ENCODE peak calls at places on chromosomes 3 and 15, in six cellular contexts. U, B, G, L, C and M are unnamed samples.

GRCh38 chr3:129224984-129225393 is 24.4 kb upstream of the COPG1 start:
- DNase-seq in U (peak; percentile 82), B (peak; percentile 87), G (peak; percentile 36), L (peak; percentile 81), C (peak; percentile 85), M (peak; percentile 66)

GRCh38 chr15:96037584-96037983 is 292.9 kb upstream of the NR2F2 start:
- DNase-seq in U (no peak), B (no peak), G (no peak), L (no peak), C (no peak), M (no peak)

GRCh38 chr3:129892486-129892856 is 1.0 kb downstream of the TMCC1 start:
- DNase-seq in U (no peak), B (no peak), G (no peak), L (no peak), C (peak; percentile 42), M (peak; percentile 37)

GRCh38 chr3:14848906-14849305 is 30.1 kb downstream of the FGD5 start:
- DNase-seq in U (no peak), B (no peak), G (no peak), L (no peak), C (no peak), M (no peak)

GRCh38 chr3:8540456-8540855 is 38.8 kb downstream of the LMCD1 start:
- DNase-seq in U (no peak), B (no peak), G (no peak), L (no peak), C (no peak), M (no peak)

GRCh38 chr3:147038456-147038855 is 367.9 kb downstream of the ZIC4 start:
- DNase-seq in U (no peak), B (no peak), G (no peak), L (no peak), C (no peak), M (no peak)

GRCh38 chr3:123632161-123632655 is 47.4 kb upstream of the HACD2 start:
- DNase-seq in U (no peak), B (peak; percentile 44), G (no peak), L (no peak), C (no peak), M (no peak)

GRCh38 chr3:18134386-18135082 is 290.6 kb downstream of the SATB1 start:
- DNase-seq in U (no peak), B (no peak), G (no peak), L (no peak), C (no peak), M (peak; percentile 19)

GRCh38 chr3:98886525-98886924 is 15.0 kb downstream of the DCBLD2 start:
- DNase-seq in U (no peak), B (no peak), G (no peak), L (no peak), C (no peak), M (no peak)

GRCh38 chr15:100880139-100880896 is 687 bp downstream of the ALDH1A3 start:
- DNase-seq in U (no peak), B (no peak), G (no peak), L (no peak), C (no peak), M (no peak)

GRCh38 chr3:54999159-54999558 is 71.3 kb upstream of the LRTM1 start:
- DNase-seq in U (no peak), B (no peak), G (peak; percentile 8), L (no peak), C (no peak), M (no peak)

GRCh38 chr15:66698318-66698961 is 3.6 kb upstream of the SMAD6 start:
- DNase-seq in U (peak; percentile 73), B (peak; percentile 74), G (peak; percentile 63), L (peak; percentile 77), C (peak; percentile 75), M (peak; percentile 80)

GRCh38 chr15:25936004-25936403 is 72.9 kb upstream of the ATP10A start:
- DNase-seq in U (no peak), B (no peak), G (no peak), L (no peak), C (no peak), M (no peak)

GRCh38 chr3:10160925-10161324 is 3.8 kb upstream of the IRAK2 start:
- DNase-seq in U (no peak), B (no peak), G (no peak), L (no peak), C (no peak), M (no peak)

GRCh38 chr3:184635126-184635525 is 73.5 kb downstream of the EPHB3 start:
- DNase-seq in U (peak; percentile 59), B (no peak), G (no peak), L (peak; percentile 80), C (no peak), M (peak; percentile 73)

GRCh38 chr3:196969001-196969659 is 497 bp upstream of the PIGZ start:
- DNase-seq in U (peak; percentile 39), B (peak; percentile 65), G (peak; percentile 36), L (no peak), C (no peak), M (peak; percentile 28)

GRCh38 chr3:171352387-171352935 is 107.7 kb downstream of the TNIK start:
- DNase-seq in U (no peak), B (no peak), G (no peak), L (no peak), C (no peak), M (no peak)

GRCh38 chr15:65413051-65413759 is 9.5 kb downstream of the IGDCC4 start:
- DNase-seq in U (no peak), B (no peak), G (no peak), L (no peak), C (no peak), M (no peak)

GRCh38 chr3:183635107-183635430 is 354 bp upstream of the KLHL24 start:
- DNase-seq in U (no peak), B (no peak), G (no peak), L (no peak), C (no peak), M (no peak)

GRCh38 chr15:41904487-41905359 is 10.9 kb upstream of the SPTBN5 start:
- DNase-seq in U (no peak), B (peak; percentile 89), G (peak; percentile 69), L (peak; percentile 67), C (peak; percentile 57), M (peak; percentile 45)

GRCh38 chr3:11640009-11640673 is 3.6 kb downstream of the VGLL4 start:
- DNase-seq in U (no peak), B (no peak), G (no peak), L (no peak), C (no peak), M (no peak)

GRCh38 chr15:90807074-90807646 is 61.2 kb upstream of the FURIN start:
- DNase-seq in U (no peak), B (no peak), G (no peak), L (no peak), C (no peak), M (no peak)

GRCh38 chr3:45034612-45035252 is 8.6 kb downstream of the CLEC3B start:
- DNase-seq in U (peak; percentile 67), B (peak; percentile 72), G (peak; percentile 8), L (peak; percentile 43), C (peak; percentile 62), M (peak; percentile 10)

GRCh38 chr3:33538678-33539339 is 98.6 kb upstream of the UBP1 start:
- DNase-seq in U (no peak), B (no peak), G (no peak), L (no peak), C (no peak), M (no peak)

GRCh38 chr15:101168463-101168824 is 83.4 kb downstream of the CHSY1 start:
- DNase-seq in U (peak; percentile 55), B (no peak), G (no peak), L (peak; percentile 45), C (peak; percentile 70), M (no peak)

GRCh38 chr3:66427951-66428350 is 72.9 kb downstream of the LRIG1 start:
- DNase-seq in U (no peak), B (no peak), G (no peak), L (no peak), C (no peak), M (no peak)

GRCh38 chr3:120181632-120182031 is 87.4 kb upstream of the GSK3B start:
- DNase-seq in U (no peak), B (no peak), G (peak; percentile 5), L (no peak), C (no peak), M (peak; percentile 23)

GRCh38 chr3:120180731-120181412 is 86.6 kb upstream of the GSK3B start:
- DNase-seq in U (no peak), B (no peak), G (no peak), L (no peak), C (no peak), M (no peak)

GRCh38 chr3:120177907-120178306 is 83.7 kb upstream of the GSK3B start:
- DNase-seq in U (no peak), B (no peak), G (no peak), L (no peak), C (no peak), M (no peak)

GRCh38 chr3:120177151-120177550 is 82.9 kb upstream of the GSK3B start:
- DNase-seq in U (peak; percentile 23), B (no peak), G (no peak), L (no peak), C (no peak), M (peak; percentile 43)

GRCh38 chr3:120182613-120183524 is 88.6 kb upstream of the GSK3B start:
- DNase-seq in U (no peak), B (no peak), G (peak; percentile 18), L (no peak), C (no peak), M (peak; percentile 40)
- TF ChIP-seq CTCF in U (peak; percentile 54), B (peak; percentile 39), G (peak; percentile 67), L (peak; percentile 34), C (peak; percentile 26), M (no peak)

GRCh38 chr15:74482661-74483060 is 21.7 kb upstream of the UBL7 start:
- DNase-seq in U (no peak), B (no peak), G (peak; percentile 28), L (no peak), C (no peak), M (no peak)
- TF ChIP-seq CTCF in U (no peak), B (no peak), G (peak; percentile 51), L (no peak), C (no peak), M (no peak)

GRCh38 chr15:82810061-82810862 is 834 bp downstream of the WHAMM start:
- DNase-seq in U (peak; percentile 36), B (peak; percentile 61), G (peak; percentile 64), L (peak; percentile 58), C (peak; percentile 25), M (peak; percentile 49)

GRCh38 chr15:82807920-82808633 is 1.4 kb upstream of the WHAMM start:
- DNase-seq in U (no peak), B (no peak), G (peak; percentile 57), L (no peak), C (no peak), M (peak; percentile 50)

GRCh38 chr15:82810863-82811421 is 1.5 kb downstream of the WHAMM start:
- DNase-seq in U (no peak), B (no peak), G (peak; percentile 36), L (no peak), C (no peak), M (no peak)

GRCh38 chr15:82808634-82809041 is 790 bp upstream of the WHAMM start:
- DNase-seq in U (no peak), B (no peak), G (peak; percentile 72), L (no peak), C (peak; percentile 25), M (peak; percentile 38)

GRCh38 chr15:82809308-82810060 is at the start of gene WHAMM:
- DNase-seq in U (peak; percentile 98), B (peak; percentile 99), G (peak; percentile 97), L (peak; percentile 99), C (peak; percentile 99), M (peak; percentile 99)
- TF ChIP-seq CTCF in U (no peak), B (peak; percentile 7), G (peak; percentile 33), L (no peak), C (no peak), M (no peak)

DNA sequence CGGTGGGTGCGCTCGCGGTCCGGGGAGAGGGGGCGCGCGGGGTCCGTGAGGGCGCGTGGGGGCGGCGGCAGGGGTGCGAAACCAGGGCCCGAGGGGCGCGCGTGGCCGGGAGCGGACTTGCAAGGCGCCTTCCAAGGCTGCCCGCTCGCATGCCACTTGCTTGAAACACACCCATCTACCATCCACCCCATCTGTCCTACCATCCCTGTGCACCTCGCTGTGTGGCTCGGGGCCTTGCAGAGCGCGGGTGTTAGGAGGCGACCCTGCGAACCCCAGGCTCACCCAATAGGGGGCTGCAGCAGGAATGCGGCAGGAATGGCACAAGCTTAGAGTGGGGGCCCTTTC is 240 bp downstream of the CFAP100 start:
- DNase-seq in U (no peak), B (no peak), G (no peak), L (no peak), C (no peak), M (no peak)
- TF ChIP-seq CTCF in U (no peak), B (no peak), G (no peak), L (no peak), C (no peak), M (no peak)